ENCODE peak calls at places on chromosomes 6 and 20, in six cellular contexts. Y, P, Q, M, D and C are unnamed samples.

GRCh38 chr20:31392836-31393235 is 2.4 kb upstream of the DEFB119 start:
- DNase-seq in Y (no peak), P (no peak), Q (no peak), M (no peak), D (no peak), C (no peak)

GRCh38 chr6:131966443-131966842 is 15.3 kb upstream of the CCN2 start:
- DNase-seq in Y (no peak), P (no peak), Q (no peak), M (no peak), D (no peak), C (peak; percentile 91)

GRCh38 chr6:76634695-76635094 is 562.2 kb upstream of the IMPG1 start:
- DNase-seq in Y (no peak), P (no peak), Q (no peak), M (no peak), D (no peak), C (no peak)

GRCh38 chr20:61756446-61756845 is 309.2 kb downstream of the TAF4 start:
- DNase-seq in Y (no peak), P (no peak), Q (no peak), M (no peak), D (no peak), C (no peak)

GRCh38 chr20:7765221-7765620 is 175.0 kb downstream of the HAO1 start:
- DNase-seq in Y (no peak), P (no peak), Q (no peak), M (no peak), D (no peak), C (no peak)

GRCh38 chr20:36175016-36175415 is 20.5 kb downstream of the EPB41L1 start:
- DNase-seq in Y (no peak), P (peak; percentile 21), Q (no peak), M (no peak), D (no peak), C (no peak)

GRCh38 chr20:46582648-46583047 is 32.2 kb upstream of the OCSTAMP start:
- DNase-seq in Y (no peak), P (no peak), Q (no peak), M (no peak), D (no peak), C (no peak)

GRCh38 chr6:145502417-145502816 is 232.9 kb downstream of the EPM2A start:
- DNase-seq in Y (no peak), P (no peak), Q (no peak), M (peak; percentile 48), D (no peak), C (no peak)

GRCh38 chr6:135192256-135193174 is 11.4 kb downstream of the MYB start:
- DNase-seq in Y (no peak), P (no peak), Q (no peak), M (no peak), D (no peak), C (no peak)

GRCh38 chr20:41509801-41510200 is 108.4 kb downstream of the CHD6 start:
- DNase-seq in Y (no peak), P (peak; percentile 57), Q (no peak), M (peak; percentile 50), D (peak; percentile 51), C (peak; percentile 29)

GRCh38 chr6:136566851-136567250 is 16.6 kb upstream of the MAP7 start:
- DNase-seq in Y (no peak), P (no peak), Q (no peak), M (no peak), D (no peak), C (no peak)

GRCh38 chr6:67694127-67694526 is 941.0 kb upstream of the ADGRB3 start:
- DNase-seq in Y (no peak), P (no peak), Q (no peak), M (no peak), D (no peak), C (no peak)

GRCh38 chr6:95978230-95978629 is 37.5 kb upstream of the FUT9 start:
- DNase-seq in Y (no peak), P (no peak), Q (no peak), M (no peak), D (no peak), C (no peak)

GRCh38 chr6:4323322-4323721 is 187.9 kb upstream of the ECI2 start:
- DNase-seq in Y (no peak), P (no peak), Q (no peak), M (no peak), D (no peak), C (no peak)

GRCh38 chr6:46819561-46819960 is 26.4 kb downstream of the MEP1A start:
- DNase-seq in Y (no peak), P (no peak), Q (no peak), M (no peak), D (no peak), C (no peak)

GRCh38 chr6:3619800-3620199 is 131.7 kb downstream of the PXDC1 start:
- DNase-seq in Y (no peak), P (no peak), Q (no peak), M (no peak), D (no peak), C (no peak)

GRCh38 chr6:31083742-31084354 is 28.5 kb downstream of the C6orf15 start:
- DNase-seq in Y (peak; percentile 64), P (peak; percentile 77), Q (no peak), M (peak; percentile 62), D (peak; percentile 57), C (peak; percentile 78)

GRCh38 chr6:56843476-56844349 is 111.2 kb upstream of the BEND6 start:
- DNase-seq in Y (no peak), P (peak; percentile 55), Q (peak; percentile 65), M (peak; percentile 94), D (peak; percentile 89), C (peak; percentile 81)

GRCh38 chr6:106426258-106426657 is 65.7 kb downstream of the CRYBG1 start:
- DNase-seq in Y (no peak), P (no peak), Q (no peak), M (no peak), D (no peak), C (no peak)

GRCh38 chr6:143406673-143407072 is 43.8 kb downstream of the ADAT2 start:
- DNase-seq in Y (no peak), P (no peak), Q (no peak), M (no peak), D (no peak), C (no peak)

GRCh38 chr20:9838378-9839295 is at the start of gene PAK5:
- DNase-seq in Y (no peak), P (peak; percentile 0), Q (peak; percentile 56), M (peak; percentile 91), D (no peak), C (peak; percentile 48)

DNA sequence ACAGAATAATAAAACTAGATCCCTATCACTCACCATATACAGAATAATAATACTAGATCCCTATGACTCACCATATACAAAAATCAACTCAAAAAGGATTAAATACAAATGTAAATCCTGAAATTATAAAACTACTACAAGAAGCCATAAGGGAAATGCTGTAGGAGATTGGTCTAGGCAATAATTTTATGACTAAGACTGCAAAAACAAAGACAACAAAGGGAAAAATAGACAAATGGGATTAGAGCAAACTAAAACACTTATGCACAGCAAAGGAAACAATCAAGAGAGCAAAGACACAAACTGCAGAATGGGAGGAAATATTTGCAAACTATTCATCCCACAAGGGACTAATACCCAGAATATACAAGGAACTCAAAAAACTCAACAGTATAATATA is 4.1 kb upstream of the RNF217 start:
- DNase-seq in Y (no peak), P (no peak), Q (no peak), M (no peak), D (no peak), C (no peak)
- H3K4me3 ChIP-seq in Y (no peak overlapping the region), P (no peak overlapping the region), Q (no peak overlapping the region), M (no peak overlapping the region), D (no peak overlapping the region), C (no peak overlapping the region)

GRCh38 chr6:37603284-37603683 is 94.4 kb downstream of the MDGA1 start:
- DNase-seq in Y (no peak), P (no peak), Q (no peak), M (no peak), D (no peak), C (no peak)

GRCh38 chr6:37600287-37600916 is 97.3 kb downstream of the MDGA1 start:
- DNase-seq in Y (no peak), P (no peak), Q (no peak), M (no peak), D (no peak), C (no peak)

GRCh38 chr6:37602360-37602759 is 95.3 kb downstream of the MDGA1 start:
- DNase-seq in Y (no peak), P (peak; percentile 61), Q (no peak), M (no peak), D (no peak), C (no peak)

GRCh38 chr6:37607949-37608348 is 89.7 kb downstream of the MDGA1 start:
- DNase-seq in Y (no peak), P (peak; percentile 49), Q (peak; percentile 22), M (peak; percentile 43), D (no peak), C (peak; percentile 65)

GRCh38 chr6:37602801-37603200 is 94.9 kb downstream of the MDGA1 start:
- DNase-seq in Y (no peak), P (no peak), Q (no peak), M (no peak), D (no peak), C (no peak)
- TF ChIP-seq CTCF in Y (no peak), P (no peak), Q (no peak), M (no peak), D (no peak), C (no peak)

GRCh38 chr6:109579361-109579760 is 96.3 kb upstream of the ZBTB24 start:
- DNase-seq in Y (no peak), P (peak; percentile 1), Q (no peak), M (no peak), D (no peak), C (no peak)

DNA sequence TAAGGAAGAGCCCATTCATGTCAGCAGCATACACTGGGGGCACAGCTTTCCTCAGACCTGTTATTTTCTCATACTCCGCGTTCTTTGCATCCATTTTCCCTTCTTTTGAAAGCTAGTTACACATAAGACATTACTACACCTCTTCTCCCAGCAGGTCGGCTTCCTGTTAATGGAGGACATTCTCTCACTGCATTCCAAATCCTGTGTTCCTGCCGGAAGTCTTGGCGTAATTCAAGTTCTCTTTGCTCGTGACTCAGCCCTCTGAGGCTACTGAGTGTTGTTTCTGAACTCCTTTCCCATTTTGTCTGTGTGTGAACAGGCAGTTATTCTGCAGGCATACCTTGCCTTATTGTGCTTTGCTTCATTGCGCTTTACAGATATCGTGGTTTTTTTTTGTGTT is 97.5 kb upstream of the ZBTB24 start:
- DNase-seq in Y (no peak), P (peak; percentile 4), Q (no peak), M (no peak), D (no peak), C (peak; percentile 70)
- H3K4me3 ChIP-seq in Y (no peak overlapping the region), P (no peak overlapping the region), Q (no peak overlapping the region), M (no peak overlapping the region), D (no peak overlapping the region), C (no peak overlapping the region)

DNA sequence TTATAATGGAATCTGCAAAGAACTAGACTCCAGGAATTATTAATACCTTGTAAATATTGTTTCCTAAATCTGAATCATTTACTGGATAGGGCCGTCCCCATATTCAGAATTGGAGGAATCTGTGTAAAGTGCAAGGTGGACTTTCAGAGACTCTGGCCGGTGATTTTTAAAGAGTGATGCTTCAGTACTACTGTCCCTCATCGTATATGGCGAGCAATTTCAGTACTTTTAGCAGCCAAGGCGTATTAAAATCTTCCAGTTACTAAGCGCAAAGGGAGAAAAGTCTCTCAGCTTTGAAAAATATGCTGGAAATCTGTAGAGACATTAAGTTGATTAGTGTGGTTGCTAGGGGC is 483 bp downstream of the SMIM26 start:
- DNase-seq in Y (no peak), P (no peak), Q (peak; percentile 26), M (no peak), D (no peak), C (no peak)
- TF ChIP-seq CTCF in Y (no peak), P (no peak), Q (no peak), M (no peak), D (no peak), C (no peak)